ENCODE peak calls at places on chromosomes 16 and 17, in ten cellular contexts. C is heart left ventricle, K is uterus, E is body of pancreas, A is HCT116, X is A549, V is IMR-90, O is lower leg skin, H is ovary, P is esophagus squamous epithelium. W is an unnamed sample.

GRCh38 chr16:59067207-59067606 is 333.1 kb upstream of the GOT2 start:
- DNase-seq in C (no peak), K (no peak), E (peak; percentile 22), A (no peak), X (no peak), V (peak; percentile 13), O (no peak), H (no peak), P (no peak), W (no peak)

GRCh38 chr16:55872130-55872529 is 3.0 kb downstream of the CES5A start:
- DNase-seq in C (no peak), K (no peak), E (no peak), A (no peak), X (no peak), V (no peak), O (no peak), H (no peak), P (no peak), W (no peak)

GRCh38 chr16:19566362-19566761 is 10.9 kb downstream of the VPS35L start:
- DNase-seq in C (no peak), K (no peak), E (no peak), A (no peak), X (no peak), V (no peak), O (no peak), H (no peak), P (no peak), W (no peak)

GRCh38 chr17:82051776-82052637 is at the start of the genes GPS1 and RFNG:
- DNase-seq in C (peak; percentile 81), K (peak; percentile 73), E (peak; percentile 76), A (no peak), X (peak; percentile 85), V (peak; percentile 16), O (peak; percentile 61), H (peak; percentile 79), P (no peak), W (peak; percentile 79)

GRCh38 chr16:85583491-85584181 is 29.5 kb upstream of the GSE1 start:
- DNase-seq in C (no peak), K (no peak), E (no peak), A (no peak), X (no peak), V (peak; percentile 95), O (no peak), H (no peak), P (no peak), W (no peak)

GRCh38 chr17:15971882-15972281 is 27.0 kb downstream of the ADORA2B start:
- DNase-seq in C (no peak), K (no peak), E (no peak), A (no peak), X (no peak), V (no peak), O (no peak), H (no peak), P (no peak), W (no peak)

GRCh38 chr16:68332411-68333121 is 21.7 kb downstream of the PRMT7 start:
- DNase-seq in C (no peak), K (no peak), E (peak; percentile 71), A (no peak), X (no peak), V (peak; percentile 52), O (peak; percentile 36), H (no peak), P (no peak), W (peak; percentile 54)

GRCh38 chr17:16415031-16415924 is at the start of gene TRPV2:
- DNase-seq in C (peak; percentile 61), K (peak; percentile 37), E (no peak), A (no peak), X (peak; percentile 55), V (no peak), O (no peak), H (peak; percentile 48), P (no peak), W (peak; percentile 74)

GRCh38 chr16:2364638-2365210 is 24.2 kb upstream of the ABCA3 start:
- DNase-seq in C (no peak), K (no peak), E (no peak), A (no peak), X (no peak), V (no peak), O (no peak), H (no peak), P (no peak), W (no peak)

GRCh38 chr16:49495596-49496355 is 122.2 kb downstream of the C16orf78 start:
- DNase-seq in C (no peak), K (peak; percentile 12), E (no peak), A (no peak), X (no peak), V (no peak), O (no peak), H (no peak), P (no peak), W (peak; percentile 27)

GRCh38 chr17:28812136-28812979 is 30.2 kb downstream of the FAM222B start:
- DNase-seq in C (peak; percentile 99), K (peak; percentile 95), E (peak; percentile 98), A (peak; percentile 88), X (peak; percentile 100), V (peak; percentile 96), O (peak; percentile 95), H (peak; percentile 97), P (peak; percentile 84), W (peak; percentile 98)
- TF ChIP-seq POLR2A in C (peak; percentile 47), K (no peak), E (no peak), A (no peak), X (peak; percentile 54), V (peak; percentile 72), O (no peak), H (peak; percentile 39), P (peak; percentile 70), W (no peak)

GRCh38 chr17:29138184-29138955 is 41.8 kb downstream of the MYO18A start:
- DNase-seq in C (no peak), K (no peak), E (no peak), A (no peak), X (no peak), V (peak; percentile 68), O (no peak), H (no peak), P (no peak), W (peak; percentile 58)
- TF ChIP-seq POLR2A in C (no peak), K (no peak), E (no peak), A (no peak), X (no peak), V (no peak), O (no peak), H (no peak), P (no peak), W (no peak)

GRCh38 chr17:38452719-38453118 is 24.5 kb downstream of the ARHGAP23 start:
- DNase-seq in C (no peak), K (no peak), E (no peak), A (no peak), X (no peak), V (no peak), O (no peak), H (no peak), P (no peak), W (no peak)

GRCh38 chr17:38450699-38451029 is 22.4 kb downstream of the ARHGAP23 start:
- DNase-seq in C (no peak), K (no peak), E (no peak), A (no peak), X (no peak), V (no peak), O (no peak), H (no peak), P (no peak), W (no peak)

GRCh38 chr17:38451840-38452529 is 23.7 kb downstream of the ARHGAP23 start:
- DNase-seq in C (no peak), K (peak; percentile 81), E (no peak), A (no peak), X (no peak), V (peak; percentile 94), O (no peak), H (peak; percentile 67), P (no peak), W (no peak)

GRCh38 chr17:38449364-38449763 is 21.1 kb downstream of the ARHGAP23 start:
- DNase-seq in C (no peak), K (no peak), E (no peak), A (no peak), X (no peak), V (no peak), O (peak; percentile 63), H (no peak), P (no peak), W (no peak)

DNA sequence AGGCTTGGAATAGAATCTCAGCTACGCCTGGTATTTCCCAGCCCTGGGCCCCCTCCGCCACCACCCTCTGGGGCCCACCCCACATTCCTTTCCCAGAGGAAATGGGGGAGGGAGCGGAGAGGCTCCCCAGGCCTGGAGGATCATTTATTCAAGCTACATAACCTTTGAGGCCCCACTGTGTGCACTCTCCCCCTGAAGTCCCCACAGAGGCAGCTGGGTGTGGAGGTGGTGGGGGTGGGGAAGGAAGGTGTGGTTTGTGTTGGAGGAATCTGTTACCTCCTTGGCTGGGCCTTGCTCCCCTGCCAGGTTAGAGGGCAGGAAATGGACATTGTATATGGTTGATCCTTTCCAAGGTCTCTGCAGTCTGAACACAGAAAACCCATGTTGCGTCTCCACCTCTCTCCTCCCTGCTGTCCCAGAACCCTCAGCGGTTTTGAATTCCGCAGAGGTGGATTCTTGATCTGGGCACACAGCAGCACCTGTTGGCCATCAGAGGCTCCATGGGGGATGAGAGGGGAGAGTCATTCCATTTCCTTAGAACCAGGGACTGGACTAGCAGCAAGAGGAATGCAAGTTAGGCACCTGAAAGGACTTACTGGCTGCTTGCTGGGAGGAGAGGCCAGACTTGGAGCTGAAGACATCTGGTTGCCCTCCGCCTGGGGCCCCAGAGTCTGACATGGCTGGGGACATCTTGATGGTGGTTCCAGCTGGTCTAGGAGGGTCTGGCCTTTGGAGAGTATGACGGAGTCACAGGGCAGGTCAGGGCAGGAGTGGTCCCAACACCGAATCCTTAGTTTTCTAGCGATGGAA is 23.0 kb downstream of the ARHGAP23 start:
- DNase-seq in C (peak; percentile 76), K (no peak), E (no peak), A (no peak), X (no peak), V (peak; percentile 79), O (no peak), H (no peak), P (no peak), W (no peak)
- TF ChIP-seq POLR2A in C (peak; percentile 16), K (no peak), E (no peak), A (no peak), X (no peak), V (no peak), O (no peak), H (no peak), P (no peak), W (no peak)

GRCh38 chr16:22336581-22336980 is 37.8 kb downstream of the CDR2 start:
- DNase-seq in C (no peak), K (no peak), E (no peak), A (no peak), X (no peak), V (no peak), O (no peak), H (no peak), P (no peak), W (no peak)

GRCh38 chr16:22337849-22338248 is 36.6 kb downstream of the CDR2 start:
- DNase-seq in C (no peak), K (no peak), E (no peak), A (no peak), X (no peak), V (no peak), O (no peak), H (no peak), P (no peak), W (no peak)

GRCh38 chr16:22333457-22333994 is 36.3 kb downstream of the POLR3E start:
- DNase-seq in C (no peak), K (no peak), E (peak; percentile 43), A (no peak), X (no peak), V (no peak), O (no peak), H (no peak), P (no peak), W (no peak)

GRCh38 chr16:22337045-22337444 is 37.4 kb downstream of the CDR2 start:
- DNase-seq in C (no peak), K (no peak), E (no peak), A (no peak), X (no peak), V (no peak), O (no peak), H (no peak), P (no peak), W (no peak)

GRCh38 chr16:22335668-22336246 is 38.5 kb downstream of the POLR3E start:
- DNase-seq in C (no peak), K (no peak), E (no peak), A (no peak), X (no peak), V (no peak), O (no peak), H (no peak), P (no peak), W (no peak)
- TF ChIP-seq POLR2A in C (no peak), K (no peak), E (no peak), A (no peak), X (no peak), V (no peak), O (no peak), H (no peak), P (no peak), W (no peak)

W was measured in Peyer's patch.